ENCODE peak calls at places on chromosomes 4 and X, in five cellular contexts. One of them, this sample, is unnamed.

GRCh38 chr4:106034751-106035150 is 139.5 kb downstream of the NPNT start:
- DNase-seq in stimulated activated CD4-positive, alpha-beta T cell treated with anti-CD3 and anti-CD28 coated beads, Interleukin-4, amount 100 ng/mL, for 48 hours: no peak
- DNase-seq in HT1080: no peak
- DNase-seq in T follicular helper cell: no peak
- DNase-seq in IMR-90: no peak
- DNase-seq in this sample: no peak

GRCh38 chr4:145988628-145989027 is 50.0 kb upstream of the ZNF827 start:
- DNase-seq in stimulated activated CD4-positive, alpha-beta T cell treated with anti-CD3 and anti-CD28 coated beads, Interleukin-4, amount 100 ng/mL, for 48 hours: no peak
- DNase-seq in IMR-90: no peak
- DNase-seq in T follicular helper cell: no peak
- DNase-seq in HT1080: no peak
- DNase-seq in this sample: no peak

GRCh38 chrX:866441-866990 is 235.9 kb downstream of the SHOX start:
- DNase-seq in stimulated activated CD4-positive, alpha-beta T cell treated with anti-CD3 and anti-CD28 coated beads, Interleukin-4, amount 100 ng/mL, for 48 hours: no peak
- DNase-seq in IMR-90: no peak
- DNase-seq in HT1080: no peak
- DNase-seq in T follicular helper cell: no peak
- DNase-seq in this sample: no peak

GRCh38 chrX:55521687-55522086 is 32.0 kb upstream of the USP51 start:
- DNase-seq in stimulated activated CD4-positive, alpha-beta T cell treated with anti-CD3 and anti-CD28 coated beads, Interleukin-4, amount 100 ng/mL, for 48 hours: no peak
- DNase-seq in IMR-90: no peak
- DNase-seq in T follicular helper cell: no peak
- DNase-seq in HT1080: no peak
- DNase-seq in this sample: no peak

GRCh38 chrX:118152721-118153120 is 36.1 kb upstream of the KLHL13 start:
- DNase-seq in stimulated activated CD4-positive, alpha-beta T cell treated with anti-CD3 and anti-CD28 coated beads, Interleukin-4, amount 100 ng/mL, for 48 hours: no peak
- DNase-seq in T follicular helper cell: no peak
- DNase-seq in IMR-90: no peak
- DNase-seq in HT1080: no peak
- DNase-seq in this sample: no peak

GRCh38 chr4:151797131-151797530 is 36.3 kb upstream of the GATB start:
- DNase-seq in HT1080: no peak
- DNase-seq in IMR-90: no peak
- DNase-seq in stimulated activated CD4-positive, alpha-beta T cell treated with anti-CD3 and anti-CD28 coated beads, Interleukin-4, amount 100 ng/mL, for 48 hours: no peak
- DNase-seq in T follicular helper cell: no peak
- DNase-seq in this sample: no peak

GRCh38 chrX:151699746-151700145 is 4.5 kb downstream of the PRRG3 start:
- DNase-seq in IMR-90: no peak
- DNase-seq in T follicular helper cell: no peak
- DNase-seq in stimulated activated CD4-positive, alpha-beta T cell treated with anti-CD3 and anti-CD28 coated beads, Interleukin-4, amount 100 ng/mL, for 48 hours: no peak
- DNase-seq in HT1080: no peak
- DNase-seq in this sample: no peak

GRCh38 chr4:150782311-150782710 is 200.4 kb downstream of the MAB21L2 start:
- DNase-seq in T follicular helper cell: no peak
- DNase-seq in stimulated activated CD4-positive, alpha-beta T cell treated with anti-CD3 and anti-CD28 coated beads, Interleukin-4, amount 100 ng/mL, for 48 hours: no peak
- DNase-seq in HT1080: peak; percentile 37
- DNase-seq in IMR-90: peak; percentile 7
- DNase-seq in this sample: peak; percentile 23

GRCh38 chr4:119281374-119281773 is 40.6 kb downstream of the FABP2 start:
- DNase-seq in T follicular helper cell: no peak
- DNase-seq in HT1080: no peak
- DNase-seq in stimulated activated CD4-positive, alpha-beta T cell treated with anti-CD3 and anti-CD28 coated beads, Interleukin-4, amount 100 ng/mL, for 48 hours: no peak
- DNase-seq in IMR-90: no peak
- DNase-seq in this sample: no peak

GRCh38 chrX:104136241-104137019 is 20.4 kb downstream of the SLC25A53 start:
- DNase-seq in IMR-90: peak; percentile 91
- DNase-seq in T follicular helper cell: peak; percentile 49
- DNase-seq in HT1080: peak; percentile 62
- DNase-seq in stimulated activated CD4-positive, alpha-beta T cell treated with anti-CD3 and anti-CD28 coated beads, Interleukin-4, amount 100 ng/mL, for 48 hours: no peak
- DNase-seq in this sample: peak; percentile 86